ENCODE peak calls at places on chromosomes 1 and 21, in nine cellular contexts. P is tibial nerve, S is ovary, T is psoas muscle, I is gastrocnemius medialis, U is neuronal stem cell, Z is Peyer's patch, R is neural progenitor cell, B is uterus. X is an unnamed sample.

GRCh38 chr1:207959141-207959825 is 48.4 kb upstream of the CD34 start:
- DNase-seq in P (peak), S (peak), T (peak), I (peak), U (peak), Z (peak), R (peak), B (peak), X (peak)

GRCh38 chr1:229024528-229025119 is 246.3 kb upstream of the RAB4A start:
- DNase-seq in P (no peak), S (peak), T (peak), I (peak), U (no peak), Z (no peak), R (no peak), B (peak), X (no peak)

GRCh38 chr1:21779613-21780521 is 3.1 kb downstream of the USP48 start:
- DNase-seq in P (no peak), S (no peak), T (no peak), I (no peak), U (no peak), Z (no peak), R (no peak), B (no peak), X (no peak)

GRCh38 chr1:29383972-29384371 is 147.7 kb downstream of the PTPRU start:
- DNase-seq in P (no peak), S (no peak), T (no peak), I (no peak), U (no peak), Z (peak), R (no peak), B (no peak), X (no peak)

GRCh38 chr1:183702813-183703198 is 49.7 kb upstream of the APOBEC4 start:
- DNase-seq in P (no peak), S (no peak), T (no peak), I (no peak), U (no peak), Z (no peak), R (no peak), B (no peak), X (no peak)

GRCh38 chr1:19074902-19075721 is 118.6 kb upstream of the IFFO2 start:
- DNase-seq in P (no peak), S (no peak), T (peak), I (peak), U (no peak), Z (no peak), R (no peak), B (no peak), X (no peak)

GRCh38 chr1:1250828-1251284 is 4.3 kb upstream of the C1QTNF12 start:
- DNase-seq in P (no peak), S (no peak), T (no peak), I (no peak), U (no peak), Z (no peak), R (no peak), B (no peak), X (no peak)

GRCh38 chr1:85583355-85584263 is 3.0 kb downstream of the CCN1 start:
- DNase-seq in P (no peak), S (no peak), T (no peak), I (no peak), U (no peak), Z (no peak), R (no peak), B (no peak), X (no peak)

GRCh38 chr1:202143768-202144509 is 598 bp downstream of the ARL8A start:
- DNase-seq in P (no peak), S (peak), T (peak), I (no peak), U (no peak), Z (no peak), R (peak), B (no peak), X (no peak)

GRCh38 chr1:221851341-221851740 is 109.5 kb upstream of the DUSP10 start:
- DNase-seq in P (no peak), S (no peak), T (no peak), I (no peak), U (no peak), Z (no peak), R (no peak), B (no peak), X (no peak)
- H3K27ac ChIP-seq in P (no peak), S (no peak), T (no peak), I (no peak), U (no peak), Z (no peak), R (no peak), B (no peak), X (no peak)

DNA sequence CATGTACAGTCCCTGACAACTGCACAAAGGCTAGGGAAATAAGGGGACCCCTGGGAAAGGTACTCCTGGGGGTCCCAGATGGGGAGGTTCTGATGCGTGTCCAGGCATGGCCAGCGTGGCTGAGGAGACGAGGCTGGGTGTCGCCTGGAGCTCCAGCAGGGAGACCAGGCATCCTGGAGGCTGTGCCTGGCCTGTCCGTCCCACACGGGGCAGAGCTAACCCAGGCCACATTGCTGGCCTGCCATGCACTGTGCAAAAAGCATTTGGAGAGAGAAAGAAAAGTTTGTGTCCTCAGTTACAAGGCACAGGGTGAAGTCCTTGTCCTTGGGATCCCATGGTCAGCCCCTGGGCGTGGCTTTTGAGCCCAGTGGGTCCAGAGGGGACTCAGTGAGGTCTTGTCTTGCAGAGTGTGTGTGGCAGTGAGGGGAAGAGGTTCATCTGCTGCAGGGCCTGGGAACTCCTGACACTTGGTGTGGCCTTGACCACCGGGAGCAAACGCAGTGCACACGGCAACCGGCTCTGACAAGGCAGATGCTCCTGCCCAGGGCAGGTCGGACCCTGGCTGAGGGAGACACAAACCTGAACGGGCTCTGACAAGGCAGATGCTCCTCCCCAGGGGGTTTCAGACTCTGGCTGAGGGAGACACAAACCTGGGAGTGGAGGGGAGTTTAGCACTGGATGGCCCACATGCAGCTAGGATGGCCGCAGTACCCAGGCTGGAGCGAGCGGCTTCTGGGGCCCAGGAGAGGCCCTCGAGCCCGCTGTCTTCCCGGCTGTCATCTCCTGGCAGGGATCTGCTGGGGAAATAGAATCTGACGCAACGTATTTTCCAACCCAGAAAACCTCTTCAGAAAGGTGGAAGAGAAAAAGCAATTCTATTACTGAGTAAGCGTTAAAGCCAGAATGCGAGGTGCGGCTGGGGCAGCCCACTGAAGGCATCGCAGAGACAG is 37.3 kb upstream of the COL18A1 start:
- DNase-seq in P (no peak), S (no peak), T (peak), I (no peak), U (no peak), Z (no peak), R (no peak), B (no peak), X (no peak)
- H3K27ac ChIP-seq in P (peak), S (peak), T (peak), I (peak), U (no peak), Z (peak), R (no peak), B (peak), X (no peak)

DNA sequence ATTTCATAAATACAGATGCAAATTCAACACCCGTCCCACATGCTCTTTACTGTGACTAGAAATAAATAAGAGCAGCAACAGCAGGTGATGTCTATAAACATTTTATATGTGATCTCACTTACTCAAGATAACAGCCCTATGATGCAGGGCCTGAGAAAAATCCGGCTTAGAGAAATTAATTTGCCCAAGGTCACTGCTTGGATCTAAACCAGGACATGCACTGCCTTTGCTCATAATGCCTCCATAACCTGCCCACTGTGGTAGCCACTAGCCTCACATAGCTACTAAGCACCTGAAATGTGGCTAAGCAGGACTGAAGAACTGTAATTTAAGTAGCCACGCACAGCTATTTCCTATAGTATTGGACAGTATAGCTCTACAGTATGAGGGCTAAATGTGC is 130.1 kb downstream of the TGFBR3 start:
- DNase-seq in P (no peak), S (peak), T (no peak), I (no peak), U (no peak), Z (no peak), R (no peak), B (no peak), X (no peak)
- H3K27ac ChIP-seq in P (peak), S (peak), T (peak), I (peak), U (no peak), Z (peak), R (no peak), B (peak), X (no peak)

DNA sequence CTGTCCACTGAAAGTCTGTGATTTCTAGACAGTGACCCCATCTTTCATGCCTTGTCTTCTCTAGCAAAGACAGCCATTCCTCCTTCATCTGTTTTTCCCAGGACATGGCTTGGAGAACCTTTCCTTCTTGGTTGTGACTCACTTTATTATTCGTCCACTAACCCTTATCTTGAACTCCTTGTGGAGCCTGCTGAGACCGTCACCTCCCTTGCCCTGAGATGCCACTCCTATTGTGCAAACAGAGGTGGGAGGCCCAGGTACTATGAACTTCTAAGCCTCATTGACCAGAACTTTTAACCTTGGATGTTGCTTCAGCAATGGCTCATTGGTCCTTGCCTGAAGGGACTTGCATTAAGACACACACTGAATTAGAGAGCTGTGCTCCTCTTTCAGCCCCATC is 117.5 kb downstream of the FOXD2 start:
- DNase-seq in P (no peak), S (no peak), T (no peak), I (no peak), U (no peak), Z (no peak), R (no peak), B (no peak), X (no peak)
- H3K27ac ChIP-seq in P (no peak), S (no peak), T (no peak), I (no peak), U (no peak), Z (peak), R (no peak), B (no peak), X (no peak)